ENCODE peak calls at places on chromosomes 11 and 22, in seven cellular contexts. G is mesenchymal stem cell, Q is H9, B is IMR-90, P is mesendoderm, O is H1, L is trophoblast cell. S is an unnamed sample.

GRCh38 chr22:41964106-41964494 is 5.1 kb upstream of the SEPTIN3 start:
- DNase-seq in G (no peak), Q (no peak), B (no peak), P (no peak), O (no peak), L (no peak), S (no peak)

GRCh38 chr11:65132988-65133700 is 1.2 kb downstream of the SYVN1 start:
- DNase-seq in G (peak; percentile 17), Q (peak; percentile 83), B (no peak), P (peak; percentile 77), O (no peak), L (peak; percentile 53), S (no peak)

GRCh38 chr11:68008381-68009337 is 1.5 kb upstream of the ALDH3B1 start:
- DNase-seq in G (no peak), Q (no peak), B (no peak), P (no peak), O (no peak), L (no peak), S (no peak)

GRCh38 chr11:69293819-69294505 is at the start of gene MYEOV:
- DNase-seq in G (peak; percentile 32), Q (peak; percentile 89), B (no peak), P (peak; percentile 80), O (peak; percentile 36), L (peak; percentile 58), S (no peak)

GRCh38 chr11:73312806-73313403 is 4.8 kb downstream of the ARHGEF17 start:
- DNase-seq in G (peak; percentile 54), Q (no peak), B (peak; percentile 72), P (no peak), O (no peak), L (no peak), S (no peak)

GRCh38 chr11:102955624-102956023 is at the start of gene MMP13:
- DNase-seq in G (no peak), Q (no peak), B (no peak), P (peak; percentile 8), O (no peak), L (no peak), S (no peak)

GRCh38 chr11:101960231-101960630 is 43.9 kb upstream of the ANGPTL5 start:
- DNase-seq in G (no peak), Q (no peak), B (no peak), P (no peak), O (no peak), L (peak; percentile 46), S (no peak)

GRCh38 chr22:37930270-37930951 is 23.0 kb downstream of the C22orf23 start:
- DNase-seq in G (peak; percentile 45), Q (peak; percentile 56), B (peak; percentile 14), P (peak; percentile 56), O (no peak), L (no peak), S (no peak)

GRCh38 chr11:58784995-58785394 is 53.3 kb upstream of the GLYAT start:
- DNase-seq in G (no peak), Q (no peak), B (no peak), P (no peak), O (no peak), L (no peak), S (no peak)

GRCh38 chr11:65859812-65860277 is 388 bp upstream of the MUS81 start:
- DNase-seq in G (no peak), Q (no peak), B (no peak), P (no peak), O (no peak), L (no peak), S (no peak)

GRCh38 chr11:71155846-71156245 is 96.5 kb downstream of the SHANK2 start:
- DNase-seq in G (no peak), Q (peak; percentile 17), B (no peak), P (no peak), O (no peak), L (no peak), S (no peak)

GRCh38 chr11:91998466-91998865 is 226.2 kb upstream of the FAT3 start:
- DNase-seq in G (no peak), Q (no peak), B (no peak), P (no peak), O (no peak), L (no peak), S (no peak)

GRCh38 chr11:130873766-130874165 is 42.5 kb downstream of the SNX19 start:
- DNase-seq in G (peak; percentile 25), Q (no peak), B (peak; percentile 76), P (peak; percentile 50), O (no peak), L (no peak), S (no peak)

GRCh38 chr11:47991266-47991830 is 11.0 kb downstream of the PTPRJ start:
- DNase-seq in G (peak; percentile 62), Q (peak; percentile 56), B (no peak), P (peak; percentile 90), O (no peak), L (no peak), S (no peak)

GRCh38 chr11:63641727-63642126 is 27.5 kb upstream of the PLAAT3 start:
- DNase-seq in G (no peak), Q (no peak), B (peak; percentile 10), P (no peak), O (no peak), L (no peak), S (no peak)

GRCh38 chr11:128572965-128573364 is 14.4 kb downstream of the ETS1 start:
- DNase-seq in G (no peak), Q (peak; percentile 74), B (no peak), P (peak; percentile 86), O (no peak), L (no peak), S (no peak)

GRCh38 chr11:65613091-65613928 is 711 bp downstream of the MAP3K11 start:
- DNase-seq in G (no peak), Q (no peak), B (no peak), P (no peak), O (no peak), L (no peak), S (no peak)

GRCh38 chr11:94731921-94732601 is 36.1 kb upstream of the AMOTL1 start:
- DNase-seq in G (peak; percentile 96), Q (no peak), B (peak; percentile 91), P (peak; percentile 86), O (no peak), L (peak; percentile 28), S (no peak)

GRCh38 chr11:87022254-87022653 is 15.5 kb upstream of the TMEM135 start:
- DNase-seq in G (no peak), Q (no peak), B (no peak), P (no peak), O (no peak), L (no peak), S (no peak)

GRCh38 chr11:65606876-65607613 is 7.0 kb downstream of the MAP3K11 start:
- DNase-seq in G (peak; percentile 97), Q (peak; percentile 99), B (peak; percentile 93), P (peak; percentile 100), O (peak; percentile 94), L (peak; percentile 95), S (peak; percentile 97)

GRCh38 chr11:5983443-5983842 is 3.3 kb downstream of the OR52L1 start:
- DNase-seq in G (no peak), Q (no peak), B (no peak), P (peak; percentile 6), O (no peak), L (no peak), S (no peak)

GRCh38 chr22:19496324-19496630 is 16.6 kb downstream of the CDC45 start:
- DNase-seq in G (no peak), Q (no peak), B (no peak), P (no peak), O (no peak), L (no peak), S (no peak)
- H2AK5ac ChIP-seq in G (no peak overlapping the region), Q (no peak overlapping the region), B (no peak overlapping the region), P (no peak overlapping the region), O (no peak overlapping the region), L (no peak overlapping the region), S (no peak overlapping the region)

DNA sequence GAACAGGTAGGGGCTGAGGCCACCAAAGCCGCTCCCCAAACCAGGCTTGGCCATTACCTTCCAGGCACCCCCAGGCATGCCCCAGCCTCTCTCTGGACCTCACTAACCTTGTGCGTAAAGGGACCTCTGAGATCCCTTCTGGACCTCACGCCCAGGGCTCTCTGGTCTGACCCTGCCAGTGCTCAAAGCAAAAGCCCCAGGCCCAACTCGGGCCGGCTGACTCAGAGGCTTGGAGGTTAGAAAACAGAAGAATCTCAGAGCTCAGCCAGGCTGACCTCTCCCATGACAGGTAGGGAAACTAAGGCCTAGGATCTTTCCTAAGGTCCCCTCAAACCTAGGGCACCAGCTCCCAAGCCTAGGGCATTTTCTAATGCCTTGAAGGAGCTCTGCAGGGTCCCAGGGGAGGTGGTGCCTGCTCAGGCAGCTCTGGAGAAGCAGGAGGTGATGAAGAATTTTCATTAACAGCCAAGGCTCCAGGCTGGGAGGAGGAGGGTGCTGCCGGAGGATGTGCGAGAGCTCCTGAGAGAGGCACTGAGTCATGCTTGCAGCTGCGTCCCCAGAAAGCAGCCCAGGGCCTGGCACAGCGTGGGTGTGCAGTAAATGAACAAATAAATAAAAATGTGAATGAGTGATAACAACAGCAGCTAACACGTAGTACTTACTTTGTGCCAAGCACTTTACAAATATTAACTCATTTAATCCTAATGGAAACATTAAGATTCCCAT is 25.6 kb downstream of the ARRB1 start:
- DNase-seq in G (peak; percentile 91), Q (no peak), B (peak; percentile 97), P (peak; percentile 56), O (no peak), L (no peak), S (no peak)
- H3K9ac ChIP-seq in G (peak overlapping the region; percentile 70), Q (no peak overlapping the region), B (no peak overlapping the region), P (peak overlapping the region; percentile 29), O (no peak overlapping the region), L (no peak overlapping the region), S (no peak overlapping the region)

GRCh38 chr11:76878014-76878413 is 17.3 kb downstream of the ACER3 start:
- DNase-seq in G (no peak), Q (no peak), B (no peak), P (no peak), O (no peak), L (no peak), S (no peak)
- H2AK5ac ChIP-seq in G (no peak overlapping the region), Q (no peak overlapping the region), B (no peak overlapping the region), P (no peak overlapping the region), O (no peak overlapping the region), L (no peak overlapping the region), S (no peak overlapping the region)

GRCh38 chr11:416757-417621 is 2.2 kb upstream of the SIGIRR start:
- DNase-seq in G (peak; percentile 49), Q (peak; percentile 89), B (no peak), P (peak; percentile 34), O (peak; percentile 50), L (peak; percentile 76), S (no peak)

GRCh38 chr11:417652-418342 is 3.0 kb upstream of the SIGIRR start:
- DNase-seq in G (no peak), Q (no peak), B (no peak), P (no peak), O (no peak), L (peak; percentile 56), S (no peak)

GRCh38 chr11:414333-414857 is 404 bp downstream of the SIGIRR start:
- DNase-seq in G (no peak), Q (no peak), B (no peak), P (no peak), O (no peak), L (no peak), S (no peak)

GRCh38 chr11:416051-416756 is 1.4 kb upstream of the SIGIRR start:
- DNase-seq in G (no peak), Q (no peak), B (no peak), P (no peak), O (no peak), L (no peak), S (no peak)

DNA sequence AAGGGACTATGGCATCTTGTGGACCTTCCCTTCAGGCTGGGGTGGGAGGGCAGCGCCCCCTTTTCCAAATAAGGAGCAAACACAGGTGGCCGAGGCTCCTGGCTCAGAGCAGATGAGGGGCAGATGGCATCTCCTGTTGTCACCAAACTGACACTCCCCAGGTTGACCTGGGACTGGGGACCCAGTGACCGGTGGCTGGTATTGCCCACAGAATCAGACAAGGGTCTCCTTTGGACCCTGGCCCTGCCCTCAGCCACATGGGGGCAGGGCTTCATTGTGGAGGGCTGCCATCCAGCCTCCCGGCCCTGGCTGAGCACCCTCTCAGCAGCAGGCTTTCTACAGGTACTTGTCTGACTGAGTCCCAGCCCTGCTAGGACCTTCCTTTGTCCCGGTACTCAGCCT is 842 bp upstream of the SIGIRR start:
- DNase-seq in G (no peak), Q (no peak), B (no peak), P (no peak), O (no peak), L (no peak), S (no peak)
- H3K9ac ChIP-seq in G (no peak overlapping the region), Q (no peak overlapping the region), B (no peak overlapping the region), P (no peak overlapping the region), O (no peak overlapping the region), L (no peak overlapping the region), S (no peak overlapping the region)